ENCODE peak calls at places on chromosomes 2 and 18, in six cellular contexts. One of them, this sample, is unnamed.
A peak's percentile ranks its signal among the peaks of the same experiment; 100 is the strongest.

GRCh38 chr2:3466966-3467365 is 52.4 kb downstream of the ADI1 start:
- DNase-seq in endothelial cell: no peak
- DNase-seq in lung: no peak
- DNase-seq in tibial nerve: no peak
- DNase-seq in WTC11: no peak
- DNase-seq in CD4-positive, alpha-beta T cell: no peak
- DNase-seq in this sample: no peak

GRCh38 chr2:158825021-158825420 is 29.9 kb downstream of the DAPL1 start:
- DNase-seq in endothelial cell: no peak
- DNase-seq in lung: no peak
- DNase-seq in tibial nerve: no peak
- DNase-seq in WTC11: no peak
- DNase-seq in CD4-positive, alpha-beta T cell: no peak
- DNase-seq in this sample: no peak

GRCh38 chr2:24792874-24793751 is at the start of the genes CENPO and PTRHD1:
- DNase-seq in endothelial cell: peak; percentile 92
- DNase-seq in lung: peak; percentile 96
- DNase-seq in tibial nerve: peak; percentile 89
- DNase-seq in WTC11: peak; percentile 95
- DNase-seq in CD4-positive, alpha-beta T cell: peak; percentile 92
- DNase-seq in this sample: peak; percentile 95

GRCh38 chr2:25115249-25115883 is 53.0 kb downstream of the POMC start:
- DNase-seq in endothelial cell: no peak
- DNase-seq in lung: no peak
- DNase-seq in tibial nerve: no peak
- DNase-seq in WTC11: no peak
- DNase-seq in CD4-positive, alpha-beta T cell: no peak
- DNase-seq in this sample: no peak

GRCh38 chr2:230418341-230419016 is 2.5 kb downstream of the SP100 start:
- DNase-seq in endothelial cell: no peak
- DNase-seq in lung: no peak
- DNase-seq in tibial nerve: no peak
- DNase-seq in WTC11: no peak
- DNase-seq in CD4-positive, alpha-beta T cell: no peak
- DNase-seq in this sample: no peak

GRCh38 chr2:213152065-213152794 is 818 bp upstream of the IKZF2 start:
- DNase-seq in endothelial cell: peak; percentile 73
- DNase-seq in lung: peak; percentile 61
- DNase-seq in tibial nerve: peak; percentile 54
- DNase-seq in WTC11: peak; percentile 56
- DNase-seq in CD4-positive, alpha-beta T cell: no peak
- DNase-seq in this sample: peak; percentile 50

GRCh38 chr2:233706720-233707119 is 6.0 kb upstream of the UGT1A5 start:
- DNase-seq in endothelial cell: no peak
- DNase-seq in lung: no peak
- DNase-seq in tibial nerve: no peak
- DNase-seq in WTC11: no peak
- DNase-seq in CD4-positive, alpha-beta T cell: no peak
- DNase-seq in this sample: no peak

GRCh38 chr2:28507806-28508764 is 12.2 kb downstream of the PLB1 start:
- DNase-seq in endothelial cell: no peak
- DNase-seq in lung: no peak
- DNase-seq in tibial nerve: no peak
- DNase-seq in WTC11: no peak
- DNase-seq in CD4-positive, alpha-beta T cell: no peak
- DNase-seq in this sample: no peak

GRCh38 chr2:88090446-88091283 is 23.0 kb downstream of the SMYD1 start:
- DNase-seq in endothelial cell: no peak
- DNase-seq in lung: no peak
- DNase-seq in tibial nerve: no peak
- DNase-seq in WTC11: no peak
- DNase-seq in CD4-positive, alpha-beta T cell: no peak
- DNase-seq in this sample: no peak

GRCh38 chr2:74099271-74099670 is 48.4 kb downstream of the BOLA3 start:
- DNase-seq in endothelial cell: no peak
- DNase-seq in lung: no peak
- DNase-seq in tibial nerve: no peak
- DNase-seq in WTC11: no peak
- DNase-seq in CD4-positive, alpha-beta T cell: no peak
- DNase-seq in this sample: no peak

GRCh38 chr2:179532890-179533289 is 268.3 kb upstream of the SESTD1 start:
- DNase-seq in endothelial cell: no peak
- DNase-seq in lung: no peak
- DNase-seq in tibial nerve: no peak
- DNase-seq in WTC11: no peak
- DNase-seq in CD4-positive, alpha-beta T cell: no peak
- DNase-seq in this sample: no peak

GRCh38 chr2:210172219-210172575 is 988 bp upstream of the KANSL1L start:
- DNase-seq in endothelial cell: no peak
- DNase-seq in lung: no peak
- DNase-seq in tibial nerve: no peak
- DNase-seq in WTC11: no peak
- DNase-seq in CD4-positive, alpha-beta T cell: no peak
- DNase-seq in this sample: no peak

GRCh38 chr2:221203846-221204245 is 368.3 kb downstream of the EPHA4 start:
- DNase-seq in endothelial cell: no peak
- DNase-seq in lung: no peak
- DNase-seq in tibial nerve: no peak
- DNase-seq in WTC11: no peak
- DNase-seq in CD4-positive, alpha-beta T cell: no peak
- DNase-seq in this sample: no peak

GRCh38 chr2:158394453-158394852 is 62.1 kb downstream of the CCDC148 start:
- DNase-seq in endothelial cell: no peak
- DNase-seq in lung: no peak
- DNase-seq in tibial nerve: no peak
- DNase-seq in WTC11: no peak
- DNase-seq in CD4-positive, alpha-beta T cell: no peak
- DNase-seq in this sample: no peak

GRCh38 chr2:201938151-201938815 is 95.4 kb upstream of the FZD7 start:
- DNase-seq in endothelial cell: no peak
- DNase-seq in lung: no peak
- DNase-seq in tibial nerve: no peak
- DNase-seq in WTC11: no peak
- DNase-seq in CD4-positive, alpha-beta T cell: no peak
- DNase-seq in this sample: no peak

GRCh38 chr18:78069784-78070664 is 820.4 kb downstream of the GALR1 start:
- DNase-seq in endothelial cell: no peak
- DNase-seq in lung: peak; percentile 56
- DNase-seq in tibial nerve: peak; percentile 28
- DNase-seq in WTC11: no peak
- DNase-seq in CD4-positive, alpha-beta T cell: no peak
- DNase-seq in this sample: no peak

GRCh38 chr18:3625717-3626091 is 175.7 kb downstream of the TGIF1 start:
- DNase-seq in endothelial cell: no peak
- DNase-seq in lung: no peak
- DNase-seq in tibial nerve: no peak
- DNase-seq in WTC11: no peak
- DNase-seq in CD4-positive, alpha-beta T cell: no peak
- DNase-seq in this sample: no peak

GRCh38 chr2:178863856-178864620 is 56.8 kb upstream of the TTN start:
- DNase-seq in endothelial cell: no peak
- DNase-seq in lung: no peak
- DNase-seq in tibial nerve: no peak
- DNase-seq in WTC11: peak; percentile 13
- DNase-seq in CD4-positive, alpha-beta T cell: no peak
- DNase-seq in this sample: no peak

GRCh38 chr2:146982393-146982846 is 862.4 kb upstream of the ACVR2A start:
- DNase-seq in endothelial cell: no peak
- DNase-seq in lung: peak; percentile 54
- DNase-seq in tibial nerve: no peak
- DNase-seq in WTC11: no peak
- DNase-seq in CD4-positive, alpha-beta T cell: no peak
- DNase-seq in this sample: no peak

GRCh38 chr2:157246212-157247067 is 11.1 kb upstream of the GALNT5 start:
- DNase-seq in endothelial cell: no peak
- DNase-seq in lung: no peak
- DNase-seq in tibial nerve: no peak
- DNase-seq in WTC11: peak; percentile 23
- DNase-seq in CD4-positive, alpha-beta T cell: no peak
- DNase-seq in this sample: no peak

GRCh38 chr2:168159754-168160585 is 87.4 kb downstream of the STK39 start:
- DNase-seq in endothelial cell: no peak
- DNase-seq in lung: no peak
- DNase-seq in tibial nerve: no peak
- DNase-seq in WTC11: no peak
- DNase-seq in CD4-positive, alpha-beta T cell: no peak
- DNase-seq in this sample: no peak

GRCh38 chr2:121698318-121698930 is 38.3 kb downstream of the NIFK start:
- DNase-seq in endothelial cell: no peak
- DNase-seq in lung: peak; percentile 38
- DNase-seq in tibial nerve: no peak
- DNase-seq in WTC11: no peak
- DNase-seq in CD4-positive, alpha-beta T cell: no peak
- DNase-seq in this sample: no peak

GRCh38 chr2:129936334-129936934 is 43.0 kb upstream of the RAB6C start:
- DNase-seq in endothelial cell: peak; percentile 64
- DNase-seq in lung: no peak
- DNase-seq in tibial nerve: no peak
- DNase-seq in WTC11: peak; percentile 77
- DNase-seq in CD4-positive, alpha-beta T cell: peak; percentile 44
- DNase-seq in this sample: peak; percentile 66
- TF ChIP-seq CTCF in endothelial cell: peak; percentile 53
- TF ChIP-seq CTCF in lung: no peak
- TF ChIP-seq CTCF in tibial nerve: peak; percentile 26
- TF ChIP-seq CTCF in WTC11: peak; percentile 37
- TF ChIP-seq CTCF in CD4-positive, alpha-beta T cell: no peak
- TF ChIP-seq CTCF in this sample: peak; percentile 63

DNA sequence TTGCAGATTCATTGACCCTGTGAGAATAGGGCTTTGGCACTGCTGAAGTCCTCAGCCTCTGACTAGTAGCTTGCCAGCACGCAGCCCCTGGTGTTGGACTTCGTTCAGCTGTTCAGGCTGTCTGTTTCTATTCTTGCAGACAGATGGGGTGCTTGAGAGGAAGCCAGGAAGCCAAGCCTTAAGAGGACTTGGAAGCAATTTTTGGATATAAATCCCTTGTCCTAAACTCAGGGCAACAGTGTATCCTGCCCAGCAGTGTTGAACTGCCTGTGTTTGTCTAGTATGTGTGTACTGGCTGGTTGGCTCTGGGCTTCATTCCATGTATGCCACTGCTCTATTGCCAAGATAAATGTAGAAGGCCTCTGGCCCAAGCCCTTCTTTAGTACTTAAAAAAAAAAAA is 108.6 kb downstream of the COMMD1 start:
- DNase-seq in endothelial cell: no peak
- DNase-seq in lung: no peak
- DNase-seq in tibial nerve: no peak
- DNase-seq in WTC11: no peak
- DNase-seq in CD4-positive, alpha-beta T cell: no peak
- DNase-seq in this sample: no peak
- TF ChIP-seq CTCF in endothelial cell: no peak
- TF ChIP-seq CTCF in lung: no peak
- TF ChIP-seq CTCF in tibial nerve: peak; percentile 7
- TF ChIP-seq CTCF in WTC11: no peak
- TF ChIP-seq CTCF in CD4-positive, alpha-beta T cell: no peak
- TF ChIP-seq CTCF in this sample: no peak

GRCh38 chr2:235105821-235106359 is 154.1 kb downstream of the SH3BP4 start:
- DNase-seq in endothelial cell: no peak
- DNase-seq in lung: no peak
- DNase-seq in tibial nerve: no peak
- DNase-seq in WTC11: no peak
- DNase-seq in CD4-positive, alpha-beta T cell: no peak
- DNase-seq in this sample: no peak

GRCh38 chr2:235102987-235103386 is 151.2 kb downstream of the SH3BP4 start:
- DNase-seq in endothelial cell: no peak
- DNase-seq in lung: no peak
- DNase-seq in tibial nerve: no peak
- DNase-seq in WTC11: no peak
- DNase-seq in CD4-positive, alpha-beta T cell: no peak
- DNase-seq in this sample: no peak

GRCh38 chr2:235107640-235107951 is 155.8 kb downstream of the SH3BP4 start:
- DNase-seq in endothelial cell: no peak
- DNase-seq in lung: no peak
- DNase-seq in tibial nerve: no peak
- DNase-seq in WTC11: no peak
- DNase-seq in CD4-positive, alpha-beta T cell: no peak
- DNase-seq in this sample: no peak

GRCh38 chr2:235112365-235112764 is 160.5 kb downstream of the SH3BP4 start:
- DNase-seq in endothelial cell: no peak
- DNase-seq in lung: peak; percentile 23
- DNase-seq in tibial nerve: no peak
- DNase-seq in WTC11: no peak
- DNase-seq in CD4-positive, alpha-beta T cell: no peak
- DNase-seq in this sample: no peak

DNA sequence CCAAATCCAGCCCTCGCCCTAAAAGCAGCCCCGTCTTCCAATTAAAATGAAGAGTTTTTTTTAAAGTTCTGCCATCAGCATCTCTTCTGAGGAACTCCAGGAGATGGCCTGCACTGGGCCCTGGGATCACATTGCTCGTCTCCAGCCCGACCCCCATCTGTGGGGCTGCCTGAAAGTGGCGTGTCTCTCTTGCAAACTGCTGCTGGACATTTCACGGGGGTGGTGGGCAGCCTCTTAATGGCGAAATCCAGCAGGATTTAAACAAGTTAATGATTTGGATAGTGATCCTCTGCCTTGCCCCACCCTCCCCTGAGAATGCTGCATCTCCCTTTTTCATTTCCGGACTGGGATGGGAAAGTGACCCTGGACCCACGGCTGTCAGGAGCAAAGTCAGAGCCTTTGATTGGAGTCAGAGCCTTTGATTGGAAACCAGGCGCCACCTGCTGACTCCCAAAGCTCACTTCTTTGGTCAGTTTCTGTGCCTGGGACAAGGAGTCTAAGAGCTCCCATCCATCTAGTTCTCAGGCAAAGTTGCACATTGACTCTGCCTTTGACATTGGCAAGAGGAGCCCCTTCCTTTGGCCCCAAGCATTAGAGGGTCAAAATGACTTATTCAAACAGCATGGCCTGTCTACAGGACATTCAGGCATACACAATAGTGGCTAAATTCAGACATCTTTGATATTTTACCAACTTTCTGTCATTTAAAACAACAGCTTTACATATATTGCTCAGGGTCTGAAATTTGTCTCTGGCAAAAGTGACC is 155.2 kb downstream of the SH3BP4 start:
- DNase-seq in endothelial cell: peak; percentile 65
- DNase-seq in lung: peak; percentile 45
- DNase-seq in tibial nerve: peak; percentile 42
- DNase-seq in WTC11: peak; percentile 69
- DNase-seq in CD4-positive, alpha-beta T cell: no peak
- DNase-seq in this sample: no peak
- TF ChIP-seq CTCF in endothelial cell: no peak
- TF ChIP-seq CTCF in lung: peak; percentile 67
- TF ChIP-seq CTCF in tibial nerve: peak; percentile 57
- TF ChIP-seq CTCF in WTC11: no peak
- TF ChIP-seq CTCF in CD4-positive, alpha-beta T cell: no peak
- TF ChIP-seq CTCF in this sample: peak; percentile 32

DNA sequence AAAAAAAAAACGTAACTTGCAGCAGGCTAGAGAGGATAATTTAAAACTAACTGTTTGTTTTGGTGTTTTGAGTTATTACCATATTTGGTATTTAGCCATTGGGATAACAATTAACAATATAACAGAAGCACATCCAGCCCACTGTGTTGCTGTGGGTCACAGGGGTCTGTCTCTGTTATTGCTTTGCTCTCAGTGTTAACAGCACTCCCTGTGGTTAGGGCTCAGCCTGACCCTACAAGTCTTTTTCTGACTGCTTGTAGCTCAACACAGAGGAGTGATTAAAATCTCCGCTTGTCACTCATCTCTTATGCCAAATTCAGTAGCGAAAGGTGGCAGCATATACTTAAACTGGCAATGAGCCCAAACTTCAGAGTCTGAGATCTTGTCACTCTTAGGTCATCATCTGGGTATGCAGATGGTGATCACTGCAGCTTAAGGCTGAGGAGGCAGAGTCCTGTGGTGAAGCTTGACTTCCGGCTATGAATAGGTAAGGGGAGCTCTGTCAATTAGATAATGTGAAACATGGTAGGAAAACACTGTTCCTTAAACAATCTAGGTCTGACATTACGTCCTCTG is 63.4 kb upstream of the CSRNP3 start:
- DNase-seq in endothelial cell: no peak
- DNase-seq in lung: no peak
- DNase-seq in tibial nerve: no peak
- DNase-seq in WTC11: no peak
- DNase-seq in CD4-positive, alpha-beta T cell: no peak
- DNase-seq in this sample: no peak
- TF ChIP-seq CTCF in endothelial cell: no peak
- TF ChIP-seq CTCF in lung: no peak
- TF ChIP-seq CTCF in tibial nerve: no peak
- TF ChIP-seq CTCF in WTC11: no peak
- TF ChIP-seq CTCF in CD4-positive, alpha-beta T cell: no peak
- TF ChIP-seq CTCF in this sample: no peak